ENCODE peak calls at places on chromosomes 12 and 14, in five cellular contexts. One of them, this sample, is unnamed.
A peak's percentile ranks its signal among the peaks of the same experiment; 100 is the strongest.

GRCh38 chr12:52796429-52796794 is 495 bp upstream of the KRT3 start:
- DNase-seq in left lung: no peak
- DNase-seq in OCI-LY7: no peak
- DNase-seq in GM12865: no peak
- DNase-seq in AG04450: no peak
- DNase-seq in this sample: no peak

GRCh38 chr14:88852632-88853031 is 28.2 kb downstream of the TTC8 start:
- DNase-seq in left lung: no peak
- DNase-seq in OCI-LY7: no peak
- DNase-seq in GM12865: no peak
- DNase-seq in AG04450: no peak
- DNase-seq in this sample: no peak

GRCh38 chr12:107359382-107359781 is 266.0 kb upstream of the CRY1 start:
- DNase-seq in left lung: no peak
- DNase-seq in OCI-LY7: no peak
- DNase-seq in GM12865: no peak
- DNase-seq in AG04450: peak; percentile 33
- DNase-seq in this sample: no peak

GRCh38 chr12:52617403-52617785 is 965 bp downstream of the KRT73 start:
- DNase-seq in left lung: no peak
- DNase-seq in OCI-LY7: no peak
- DNase-seq in GM12865: no peak
- DNase-seq in AG04450: no peak
- DNase-seq in this sample: no peak

GRCh38 chr14:53035796-53036195 is 84.9 kb upstream of the FERMT2 start:
- DNase-seq in left lung: no peak
- DNase-seq in OCI-LY7: no peak
- DNase-seq in GM12865: no peak
- DNase-seq in AG04450: no peak
- DNase-seq in this sample: no peak

GRCh38 chr12:96383991-96384390 is 16.2 kb downstream of the CDK17 start:
- DNase-seq in left lung: no peak
- DNase-seq in OCI-LY7: no peak
- DNase-seq in GM12865: no peak
- DNase-seq in AG04450: no peak
- DNase-seq in this sample: no peak

GRCh38 chr14:55107766-55108554 is 21.1 kb upstream of the LGALS3 start:
- DNase-seq in left lung: peak; percentile 94
- DNase-seq in OCI-LY7: no peak
- DNase-seq in GM12865: peak; percentile 40
- DNase-seq in AG04450: peak; percentile 93
- DNase-seq in this sample: no peak

GRCh38 chr12:43832506-43833168 is 3.2 kb upstream of the TMEM117 start:
- DNase-seq in left lung: no peak
- DNase-seq in OCI-LY7: no peak
- DNase-seq in GM12865: no peak
- DNase-seq in AG04450: no peak
- DNase-seq in this sample: no peak

GRCh38 chr12:45415393-45415817 is 199.5 kb downstream of the ANO6 start:
- DNase-seq in left lung: no peak
- DNase-seq in OCI-LY7: no peak
- DNase-seq in GM12865: peak; percentile 54
- DNase-seq in AG04450: peak; percentile 95
- DNase-seq in this sample: peak; percentile 26

GRCh38 chr14:93970589-93970966 is 5.8 kb downstream of the ASB2 start:
- DNase-seq in left lung: no peak
- DNase-seq in OCI-LY7: peak; percentile 76
- DNase-seq in GM12865: peak; percentile 69
- DNase-seq in AG04450: no peak
- DNase-seq in this sample: no peak

DNA sequence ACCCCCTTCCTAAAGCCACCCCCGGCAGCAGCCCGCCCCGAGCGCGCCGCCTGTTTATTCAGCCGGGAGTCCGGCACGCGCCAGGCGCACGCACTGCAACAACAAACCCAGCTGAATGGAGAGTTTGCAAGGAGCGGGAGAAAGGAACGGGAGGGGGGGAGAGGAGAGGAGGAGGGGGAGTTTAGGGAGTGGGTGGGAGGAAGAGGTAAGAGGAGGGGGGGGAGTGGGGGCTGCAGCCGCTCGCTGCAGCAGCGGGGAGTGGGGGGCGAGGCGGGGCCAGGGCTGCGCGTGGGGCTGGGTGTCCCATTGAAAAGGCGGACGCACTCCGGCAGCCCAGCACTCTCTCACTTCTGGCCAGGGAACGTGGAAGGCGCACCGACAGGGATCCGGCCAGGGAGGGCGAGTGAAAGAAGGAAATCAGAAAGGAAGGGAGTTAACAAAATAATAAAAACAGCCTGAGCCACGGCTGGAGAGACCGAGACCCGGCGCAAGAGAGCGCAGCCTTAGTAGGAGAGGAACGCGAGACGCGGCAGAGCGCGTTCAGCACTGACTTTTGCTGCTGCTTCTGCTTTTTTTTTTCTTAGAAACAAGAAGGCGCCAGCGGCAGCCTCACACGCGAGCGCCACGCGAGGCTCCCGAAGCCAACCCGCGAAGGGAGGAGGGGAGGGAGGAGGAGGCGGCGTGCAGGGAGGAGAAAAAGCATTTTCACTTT is at the start of gene ASCL1:
- DNase-seq in left lung: no peak
- DNase-seq in OCI-LY7: no peak
- DNase-seq in GM12865: peak; percentile 74
- DNase-seq in AG04450: no peak
- DNase-seq in this sample: no peak
- H3K4me3 ChIP-seq in left lung: peak within 1 kb of the TSS; percentile 21
- H3K4me3 ChIP-seq in OCI-LY7: no peak within 1 kb of the TSS
- H3K4me3 ChIP-seq in GM12865: peak within 1 kb of the TSS; percentile 71
- H3K4me3 ChIP-seq in AG04450: peak within 1 kb of the TSS; percentile 41
- H3K4me3 ChIP-seq in this sample: peak within 1 kb of the TSS; percentile 57

GRCh38 chr12:49088190-49088931 is 6.2 kb downstream of the DHH start:
- DNase-seq in left lung: peak; percentile 87
- DNase-seq in OCI-LY7: peak; percentile 84
- DNase-seq in GM12865: peak; percentile 85
- DNase-seq in AG04450: peak; percentile 88
- DNase-seq in this sample: peak; percentile 55
- TF ChIP-seq CTCF in left lung: peak; percentile 91
- TF ChIP-seq CTCF in OCI-LY7: peak; percentile 92
- TF ChIP-seq CTCF in GM12865: peak; percentile 96
- TF ChIP-seq CTCF in AG04450: peak; percentile 89
- TF ChIP-seq CTCF in this sample: peak; percentile 96

DNA sequence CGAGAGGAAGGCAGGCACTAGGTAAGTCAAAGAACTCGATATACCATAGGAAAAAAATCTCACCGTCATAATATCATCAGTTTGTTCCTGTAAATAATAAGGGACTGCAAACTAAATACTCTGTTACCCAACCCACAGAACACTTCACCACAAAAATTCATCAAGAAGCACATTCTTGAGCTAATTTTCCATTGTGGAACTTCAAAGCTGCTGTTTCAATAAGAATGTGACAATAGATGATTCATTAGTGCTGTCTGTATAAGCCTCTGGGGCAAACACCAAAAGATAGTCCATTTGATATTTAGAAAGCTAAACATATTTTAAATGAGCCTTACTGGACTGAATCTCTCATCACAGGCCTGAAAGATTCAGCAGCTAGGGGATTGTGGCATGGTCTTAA is 219.4 kb downstream of the KSR2 start:
- DNase-seq in left lung: no peak
- DNase-seq in OCI-LY7: no peak
- DNase-seq in GM12865: no peak
- DNase-seq in AG04450: no peak
- DNase-seq in this sample: no peak
- H3K4me3 ChIP-seq in left lung: no peak overlapping the region
- H3K4me3 ChIP-seq in OCI-LY7: no peak overlapping the region
- H3K4me3 ChIP-seq in GM12865: no peak overlapping the region
- H3K4me3 ChIP-seq in AG04450: no peak overlapping the region
- H3K4me3 ChIP-seq in this sample: no peak overlapping the region

GRCh38 chr12:101698782-101699347 is 1.4 kb downstream of the CHPT1 start:
- DNase-seq in left lung: no peak
- DNase-seq in OCI-LY7: peak; percentile 46
- DNase-seq in GM12865: no peak
- DNase-seq in AG04450: no peak
- DNase-seq in this sample: no peak
- TF ChIP-seq CTCF in left lung: no peak
- TF ChIP-seq CTCF in OCI-LY7: peak; percentile 81
- TF ChIP-seq CTCF in GM12865: no peak
- TF ChIP-seq CTCF in AG04450: peak; percentile 50
- TF ChIP-seq CTCF in this sample: no peak

DNA sequence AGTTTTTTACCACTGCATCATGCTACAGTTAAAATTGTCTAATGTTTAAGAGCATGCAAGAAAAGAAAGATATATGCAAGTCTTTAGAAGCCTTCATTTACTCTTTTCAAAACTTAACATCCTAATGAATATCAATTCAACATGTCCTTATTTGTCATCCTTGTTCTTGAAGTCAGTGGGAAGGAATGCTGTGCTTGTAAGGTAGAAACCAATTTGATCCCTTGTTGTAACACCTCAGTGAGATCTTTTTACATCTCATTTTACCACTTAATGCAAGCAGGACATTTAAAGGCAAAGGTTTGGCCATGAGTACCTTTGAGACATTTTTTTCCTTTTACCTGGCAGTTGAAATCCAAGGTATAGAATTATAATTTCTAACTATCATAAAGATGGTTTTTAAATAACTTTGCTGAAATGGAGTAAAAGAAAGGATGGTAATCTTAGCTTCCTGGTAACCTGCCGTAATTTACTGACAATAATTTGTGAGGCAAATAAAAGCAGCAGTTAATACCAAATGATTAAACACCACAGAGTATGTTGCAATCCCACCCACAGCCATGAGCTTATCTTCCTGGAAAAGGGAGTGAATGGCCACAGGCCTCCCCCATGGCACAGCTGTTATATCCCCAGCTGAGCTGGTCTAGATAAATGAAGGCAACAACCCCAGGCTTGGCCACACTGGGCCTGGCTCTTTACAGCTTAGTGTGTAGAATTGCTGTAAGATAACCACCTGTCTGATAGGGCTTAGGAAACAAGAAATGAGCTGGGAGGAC is 33.2 kb upstream of the STRN3 start:
- DNase-seq in left lung: no peak
- DNase-seq in OCI-LY7: no peak
- DNase-seq in GM12865: no peak
- DNase-seq in AG04450: peak; percentile 57
- DNase-seq in this sample: no peak
- H3K4me3 ChIP-seq in left lung: no peak overlapping the region
- H3K4me3 ChIP-seq in OCI-LY7: no peak overlapping the region
- H3K4me3 ChIP-seq in GM12865: no peak overlapping the region
- H3K4me3 ChIP-seq in AG04450: no peak overlapping the region
- H3K4me3 ChIP-seq in this sample: no peak overlapping the region

This sample was measured in GM12864.